ENCODE peak calls at places on chromosomes 16 and 17, in four cellular contexts. One of them, this sample, is unnamed.

GRCh38 chr17:42027961-42028790 is 8.3 kb downstream of the NKIRAS2 start:
- DNase-seq in HL-60: no peak
- DNase-seq in GM12878: no peak
- DNase-seq in K562: peak
- DNase-seq in this sample: no peak

GRCh38 chr16:12089492-12090161 is 113.1 kb downstream of the SNX29 start:
- DNase-seq in HL-60: peak
- DNase-seq in GM12878: no peak
- DNase-seq in K562: peak
- DNase-seq in this sample: peak

GRCh38 chr16:890716-891352 is 80.0 kb downstream of the LMF1 start:
- DNase-seq in HL-60: no peak
- DNase-seq in GM12878: no peak
- DNase-seq in K562: no peak
- DNase-seq in this sample: no peak

GRCh38 chr17:37691807-37692206 is 48.6 kb upstream of the DDX52 start:
- DNase-seq in HL-60: no peak
- DNase-seq in GM12878: no peak
- DNase-seq in K562: no peak
- DNase-seq in this sample: no peak

GRCh38 chr16:21203155-21203797 is 8.1 kb downstream of the ZP2 start:
- DNase-seq in HL-60: no peak
- DNase-seq in GM12878: no peak
- DNase-seq in K562: no peak
- DNase-seq in this sample: no peak

GRCh38 chr17:44002141-44002848 is 2.1 kb upstream of the NAGS start:
- DNase-seq in HL-60: no peak
- DNase-seq in GM12878: no peak
- DNase-seq in K562: no peak
- DNase-seq in this sample: no peak

GRCh38 chr17:80125656-80126448 is 21.1 kb downstream of the EIF4A3 start:
- DNase-seq in HL-60: no peak
- DNase-seq in GM12878: no peak
- DNase-seq in K562: no peak
- DNase-seq in this sample: no peak

GRCh38 chr16:86406056-86406455 is 104.3 kb upstream of the FOXF1 start:
- DNase-seq in HL-60: no peak
- DNase-seq in GM12878: no peak
- DNase-seq in K562: no peak
- DNase-seq in this sample: no peak

GRCh38 chr17:7842380-7842949 is 8.4 kb downstream of the KDM6B start:
- DNase-seq in HL-60: no peak
- DNase-seq in GM12878: no peak
- DNase-seq in K562: peak
- DNase-seq in this sample: peak

GRCh38 chr16:89842471-89843408 is 14.5 kb downstream of the SPIRE2 start:
- DNase-seq in HL-60: no peak
- DNase-seq in GM12878: no peak
- DNase-seq in K562: no peak
- DNase-seq in this sample: no peak

GRCh38 chr17:80942360-80943345 is 49.0 kb upstream of the CHMP6 start:
- DNase-seq in HL-60: no peak
- DNase-seq in GM12878: no peak
- DNase-seq in K562: no peak
- DNase-seq in this sample: no peak

DNA sequence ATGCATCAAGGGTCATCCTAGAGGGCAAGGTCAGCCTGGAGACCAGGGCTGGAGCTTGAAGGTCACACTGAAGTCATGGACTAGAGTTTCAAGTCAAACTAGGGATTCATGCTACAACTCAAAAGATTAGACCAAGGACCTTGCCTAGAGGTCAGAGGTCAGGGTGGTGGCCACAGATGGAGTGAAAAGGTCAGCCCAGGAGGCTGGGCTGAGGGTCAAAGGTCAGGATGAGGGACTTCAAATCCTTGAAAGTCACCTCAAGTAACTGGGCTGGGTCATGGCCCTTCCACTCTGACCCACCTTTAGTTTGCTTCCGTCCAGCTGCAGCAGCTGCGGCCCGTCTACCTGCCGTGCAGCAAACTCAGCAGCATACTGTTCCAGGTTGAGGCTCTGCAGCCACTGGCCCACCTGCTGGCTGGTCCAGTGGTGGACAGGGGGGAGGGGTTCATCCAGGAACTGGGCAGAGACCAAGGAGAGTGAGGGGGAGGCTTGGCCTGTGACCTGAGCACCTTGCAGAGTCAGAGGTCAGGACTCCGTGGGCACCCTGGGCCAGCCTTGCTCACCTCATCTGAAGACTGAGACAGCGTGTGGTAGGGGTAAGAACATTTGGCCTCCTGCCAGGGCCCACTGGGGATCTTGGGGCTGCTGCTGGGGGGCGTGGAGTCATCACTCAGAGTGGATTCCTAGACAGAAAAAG is 16.2 kb downstream of the SAMD14 start:
- DNase-seq in HL-60: no peak
- DNase-seq in GM12878: no peak
- DNase-seq in K562: no peak
- DNase-seq in this sample: no peak
- TF ChIP-seq SPI1 in HL-60: no peak
- TF ChIP-seq SPI1 in GM12878: no peak
- TF ChIP-seq SPI1 in K562: no peak
- TF ChIP-seq SPI1 in this sample: no peak

GRCh38 chr16:82756283-82756599 is 129.5 kb downstream of the CDH13 start:
- DNase-seq in HL-60: no peak
- DNase-seq in GM12878: no peak
- DNase-seq in K562: no peak
- DNase-seq in this sample: no peak
- TF ChIP-seq SPI1 in HL-60: no peak
- TF ChIP-seq SPI1 in GM12878: no peak
- TF ChIP-seq SPI1 in K562: no peak
- TF ChIP-seq SPI1 in this sample: no peak

GRCh38 chr17:82077617-82078358 is 12.2 kb upstream of the DUS1L start:
- DNase-seq in HL-60: no peak
- DNase-seq in GM12878: no peak
- DNase-seq in K562: no peak
- DNase-seq in this sample: no peak
- TF ChIP-seq SPI1 in HL-60: no peak
- TF ChIP-seq SPI1 in GM12878: no peak
- TF ChIP-seq SPI1 in K562: no peak
- TF ChIP-seq SPI1 in this sample: no peak

DNA sequence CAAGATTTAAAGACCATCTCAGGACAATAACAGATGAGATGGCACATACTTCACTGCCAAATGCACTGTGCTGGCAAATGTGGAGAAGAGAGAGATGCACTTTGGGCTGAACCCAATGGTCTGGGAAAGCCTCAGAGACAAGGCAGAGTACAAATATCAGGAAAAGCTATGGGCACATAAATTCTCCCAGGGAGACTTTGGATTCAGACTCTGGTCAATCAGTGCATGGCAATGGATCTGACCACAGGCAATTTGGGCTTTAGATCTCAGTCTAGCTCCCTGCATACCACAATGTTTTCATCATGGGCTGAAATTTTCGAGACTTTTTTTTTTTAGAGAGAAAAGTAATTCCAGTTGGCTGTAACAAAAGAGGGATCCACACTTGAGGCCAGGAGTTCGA is 20.0 kb upstream of the XPO6 start:
- DNase-seq in HL-60: no peak
- DNase-seq in GM12878: no peak
- DNase-seq in K562: no peak
- DNase-seq in this sample: no peak
- TF ChIP-seq SPI1 in HL-60: no peak
- TF ChIP-seq SPI1 in GM12878: no peak
- TF ChIP-seq SPI1 in K562: no peak
- TF ChIP-seq SPI1 in this sample: no peak

GRCh38 chr16:27718767-27719445 is 169.0 kb downstream of the KATNIP start:
- DNase-seq in HL-60: no peak
- DNase-seq in GM12878: no peak
- DNase-seq in K562: no peak
- DNase-seq in this sample: no peak
- TF ChIP-seq SPI1 in HL-60: no peak
- TF ChIP-seq SPI1 in GM12878: no peak
- TF ChIP-seq SPI1 in K562: no peak
- TF ChIP-seq SPI1 in this sample: no peak

GRCh38 chr17:77602062-77602746 is 356.3 kb upstream of the TNRC6C start:
- DNase-seq in HL-60: no peak
- DNase-seq in GM12878: no peak
- DNase-seq in K562: no peak
- DNase-seq in this sample: no peak
- TF ChIP-seq SPI1 in HL-60: no peak
- TF ChIP-seq SPI1 in GM12878: no peak
- TF ChIP-seq SPI1 in K562: no peak
- TF ChIP-seq SPI1 in this sample: no peak

DNA sequence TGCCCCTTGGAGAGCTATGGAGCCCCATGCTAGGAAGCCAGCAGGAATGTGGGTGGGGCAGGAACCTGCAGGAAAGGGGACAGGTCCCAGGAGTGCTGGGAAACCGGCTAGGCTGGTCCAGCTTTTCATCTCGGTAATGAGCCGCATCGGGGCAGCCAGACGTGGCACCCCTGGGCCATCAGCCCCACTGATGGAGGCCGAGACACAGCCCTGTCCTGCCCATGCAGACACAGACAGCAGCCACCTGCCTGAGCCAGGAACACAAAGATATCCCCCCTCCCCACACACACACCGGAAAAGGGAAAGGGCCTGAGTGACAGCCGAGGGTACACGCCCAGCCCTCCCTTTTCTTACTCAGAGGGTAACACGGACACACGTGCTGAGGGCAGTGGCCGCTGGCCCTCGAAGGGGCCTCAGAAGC is 18.1 kb downstream of the PPL start:
- DNase-seq in HL-60: no peak
- DNase-seq in GM12878: no peak
- DNase-seq in K562: no peak
- DNase-seq in this sample: no peak
- TF ChIP-seq SPI1 in HL-60: no peak
- TF ChIP-seq SPI1 in GM12878: no peak
- TF ChIP-seq SPI1 in K562: no peak
- TF ChIP-seq SPI1 in this sample: no peak

DNA sequence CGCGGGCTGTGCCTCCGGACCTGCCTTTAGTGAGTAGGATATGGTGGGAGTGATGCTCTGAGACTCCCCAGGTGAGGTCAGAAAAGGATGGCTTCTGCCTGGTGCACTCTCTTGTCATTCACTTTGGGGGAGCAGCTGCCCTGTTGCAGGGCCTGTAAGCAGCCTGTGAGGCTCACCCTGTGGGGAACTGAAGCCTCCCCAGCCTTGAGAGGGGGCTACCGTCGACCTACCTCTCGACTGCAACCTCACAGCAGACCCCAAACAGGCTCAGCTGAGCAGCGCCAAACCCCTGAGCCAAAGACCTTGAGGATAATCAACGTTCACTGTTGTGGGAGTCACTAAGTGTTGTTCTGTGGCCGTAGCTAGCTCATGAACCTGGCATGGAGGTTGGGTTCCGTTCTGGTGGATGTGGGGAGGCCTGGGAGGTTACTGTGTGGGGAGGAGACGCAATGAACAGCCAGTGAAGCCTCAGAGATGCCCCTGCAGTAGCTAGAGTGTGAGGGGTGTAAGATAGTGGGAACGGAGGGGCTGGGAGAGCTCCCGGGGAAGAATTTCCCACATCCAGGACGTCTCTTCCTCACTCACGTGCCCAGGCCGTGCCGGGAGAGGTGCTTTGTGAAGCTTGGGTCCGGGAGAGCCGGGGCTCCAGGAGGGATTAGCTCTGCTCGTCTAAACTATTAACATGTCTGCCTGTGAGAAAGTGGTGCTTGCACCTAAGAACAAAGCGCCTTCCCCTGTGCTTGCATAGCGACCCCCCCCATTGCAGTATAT is 38.8 kb downstream of the METRNL start:
- DNase-seq in HL-60: no peak
- DNase-seq in GM12878: no peak
- DNase-seq in K562: no peak
- DNase-seq in this sample: no peak
- TF ChIP-seq SPI1 in HL-60: no peak
- TF ChIP-seq SPI1 in GM12878: no peak
- TF ChIP-seq SPI1 in K562: no peak
- TF ChIP-seq SPI1 in this sample: no peak

GRCh38 chr17:6387442-6387841 is 47.5 kb downstream of the AIPL1 start:
- DNase-seq in HL-60: no peak
- DNase-seq in GM12878: no peak
- DNase-seq in K562: no peak
- DNase-seq in this sample: no peak
- TF ChIP-seq SPI1 in HL-60: no peak
- TF ChIP-seq SPI1 in GM12878: no peak
- TF ChIP-seq SPI1 in K562: no peak
- TF ChIP-seq SPI1 in this sample: no peak